ENCODE peak calls at places on chromosome 18, in six cellular contexts. G is A549, L is H9, Q is tibial artery, V is left ventricle myocardium inferior, S is AG10803. I is an unnamed sample.

GRCh38 chr18:62183578-62184195 is 3.2 kb downstream of the PIGN start:
- DNase-seq in L (no peak), Q (no peak), G (peak; percentile 52), V (no peak), S (peak; percentile 64), I (no peak)

GRCh38 chr18:24913507-24914147 is 438.3 kb downstream of the ZNF521 start:
- DNase-seq in Q (no peak), L (no peak), V (no peak), S (peak; percentile 52), G (no peak), I (no peak)

GRCh38 chr18:43587538-43588153 is 310.4 kb upstream of the SYT4 start:
- DNase-seq in V (no peak), G (peak; percentile 17), Q (no peak), L (no peak), S (peak; percentile 45), I (peak; percentile 74)

GRCh38 chr18:80154293-80154692 is 45.2 kb downstream of the ADNP2 start:
- DNase-seq in Q (no peak), L (peak; percentile 50), S (no peak), V (no peak), G (peak; percentile 42), I (peak; percentile 57)

GRCh38 chr18:48828713-48829442 is 121.9 kb downstream of the SMAD7 start:
- DNase-seq in Q (peak; percentile 72), S (no peak), V (no peak), L (peak; percentile 34), G (no peak), I (peak; percentile 47)

GRCh38 chr18:11322006-11322405 is 172.6 kb upstream of the PIEZO2 start:
- DNase-seq in S (no peak), L (no peak), V (no peak), Q (no peak), G (no peak), I (no peak)

GRCh38 chr18:70086085-70086484 is 119.4 kb downstream of the RTTN start:
- DNase-seq in V (no peak), L (no peak), G (no peak), S (no peak), Q (no peak), I (no peak)

GRCh38 chr18:57915848-57916596 is 112.9 kb upstream of the ATP8B1 start:
- DNase-seq in L (no peak), G (no peak), Q (no peak), V (no peak), S (no peak), I (no peak)

GRCh38 chr18:22223263-22223960 is 54.0 kb downstream of the GATA6 start:
- DNase-seq in G (peak; percentile 84), L (peak; percentile 62), Q (peak; percentile 95), S (peak; percentile 73), V (peak; percentile 77), I (no peak)

GRCh38 chr18:42807852-42808251 is 307.6 kb downstream of the RIT2 start:
- DNase-seq in Q (no peak), S (no peak), V (no peak), L (no peak), G (no peak), I (no peak)

GRCh38 chr18:76465630-76466409 is 29.2 kb downstream of the ZNF516 start:
- DNase-seq in V (no peak), Q (no peak), G (no peak), L (no peak), S (no peak), I (peak; percentile 42)

GRCh38 chr18:23528580-23529472 is 25.5 kb downstream of the RMC1 start:
- DNase-seq in Q (peak; percentile 73), V (peak; percentile 52), L (no peak), S (peak; percentile 84), G (no peak), I (peak; percentile 81)

GRCh38 chr18:62107881-62108280 is 79.0 kb downstream of the PIGN start:
- DNase-seq in G (no peak), Q (no peak), V (no peak), S (no peak), L (no peak), I (no peak)

GRCh38 chr18:59094569-59094968 is 45.1 kb upstream of the SEC11C start:
- DNase-seq in G (no peak), Q (no peak), L (no peak), S (no peak), V (no peak), I (peak; percentile 47)

GRCh38 chr18:59093668-59094067 is 46.0 kb upstream of the SEC11C start:
- DNase-seq in V (no peak), L (no peak), S (no peak), Q (no peak), G (no peak), I (no peak)

GRCh38 chr18:59101830-59102414 is 37.8 kb upstream of the SEC11C start:
- DNase-seq in V (no peak), Q (no peak), S (no peak), G (no peak), L (no peak), I (no peak)

GRCh38 chr18:59091204-59091603 is 48.5 kb upstream of the SEC11C start:
- DNase-seq in L (no peak), G (no peak), S (no peak), Q (no peak), V (no peak), I (no peak)

DNA sequence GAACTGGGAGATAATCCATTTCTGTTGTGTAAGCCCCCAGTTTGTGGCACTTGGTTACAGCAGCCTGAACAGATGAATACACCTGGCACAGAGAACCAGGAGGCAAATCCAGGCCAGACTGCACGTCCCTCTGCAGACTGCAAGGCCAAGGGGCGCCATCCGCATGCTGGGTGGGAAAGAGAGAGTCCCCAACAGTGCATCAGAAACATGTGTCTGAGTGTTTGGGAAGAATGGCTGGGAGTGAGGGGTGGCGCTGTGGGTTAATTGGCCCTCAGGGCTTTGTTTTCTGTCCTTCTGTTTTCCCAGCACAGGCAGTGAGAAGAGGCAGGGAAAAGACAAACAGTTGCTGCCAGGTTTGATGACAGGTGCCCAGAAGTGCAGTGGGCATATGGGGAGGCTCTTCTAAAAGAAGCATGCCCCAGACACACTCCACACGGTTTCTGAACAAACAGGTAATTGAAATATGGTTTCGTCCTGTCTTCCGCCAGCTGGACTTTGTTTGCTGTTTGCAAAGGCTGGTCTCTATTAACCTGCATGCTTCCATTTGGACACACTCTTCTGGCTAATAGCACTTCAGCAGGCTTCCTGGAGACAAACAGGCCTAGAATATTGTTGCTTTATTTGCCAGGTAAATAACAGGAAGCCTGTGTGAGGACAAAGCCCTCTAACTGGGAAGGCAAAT is 43.4 kb upstream of the SEC11C start:
- DNase-seq in Q (no peak), S (no peak), L (peak; percentile 82), G (no peak), V (no peak), I (no peak)
- TF ChIP-seq CTCF in Q (no peak), S (no peak), L (peak; percentile 58), G (no peak), V (no peak), I (no peak)

DNA sequence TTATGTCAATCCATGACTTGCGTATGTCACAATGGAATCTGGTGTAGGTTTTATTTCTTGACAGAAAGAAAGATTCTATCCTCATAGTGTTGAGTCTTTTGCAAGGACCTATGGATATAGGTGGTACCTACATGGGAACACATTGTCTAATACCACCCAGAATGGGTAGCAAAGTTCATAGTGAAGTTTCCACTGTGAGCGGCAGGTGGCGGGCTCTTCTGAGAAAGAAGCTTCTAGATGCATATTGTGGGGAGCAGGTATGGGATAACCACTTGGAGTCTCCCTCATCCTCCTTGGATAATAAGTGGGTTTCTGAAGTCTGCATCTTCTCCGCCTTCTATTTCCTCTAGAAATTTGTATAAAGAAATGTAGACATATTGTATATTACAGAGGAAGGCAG is 44.9 kb downstream of the LINC00305 start:
- DNase-seq in S (no peak), G (no peak), V (no peak), Q (no peak), L (peak; percentile 34), I (no peak)
- TF ChIP-seq CTCF in S (peak; percentile 13), G (peak; percentile 18), V (no peak), Q (no peak), L (peak; percentile 61), I (no peak)

DNA sequence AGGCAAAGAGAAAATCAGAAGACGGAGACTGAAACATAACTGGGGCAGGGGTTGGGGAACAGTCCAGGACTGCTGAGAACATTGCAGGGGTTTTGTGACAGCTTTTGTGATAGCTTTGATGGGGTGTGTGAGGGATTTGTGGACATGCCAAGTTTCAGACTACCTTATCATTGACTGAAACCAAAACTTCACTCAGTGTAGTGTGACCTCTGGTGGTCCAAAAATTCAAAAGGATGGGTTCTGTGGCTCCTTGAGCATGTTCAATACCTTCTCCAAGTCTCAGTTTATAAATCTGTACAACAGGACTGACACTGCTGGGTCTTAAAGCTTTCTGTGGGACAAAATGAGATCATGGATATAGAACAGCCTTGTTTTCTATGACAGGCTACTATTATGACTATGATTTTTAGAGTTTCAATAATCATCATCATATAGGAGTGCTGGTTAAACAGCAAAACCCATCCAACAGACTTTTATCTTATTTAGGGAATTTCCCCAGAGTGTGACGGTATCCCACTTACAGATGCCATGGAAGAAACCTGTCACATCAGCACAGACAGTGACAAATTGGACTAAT is 259.2 kb upstream of the SLC14A2 start:
- DNase-seq in V (no peak), L (no peak), S (no peak), Q (no peak), G (no peak), I (no peak)
- TF ChIP-seq CTCF in V (peak; percentile 44), L (no peak), S (no peak), Q (no peak), G (no peak), I (peak; percentile 18)

GRCh38 chr18:56309104-56309503 is 329.3 kb downstream of the TXNL1 start:
- DNase-seq in Q (no peak), G (no peak), S (no peak), V (no peak), L (no peak), I (no peak)

GRCh38 chr18:56315363-56315762 is 323.0 kb downstream of the TXNL1 start:
- DNase-seq in L (no peak), G (no peak), Q (no peak), V (no peak), S (peak; percentile 67), I (no peak)

GRCh38 chr18:56312554-56312953 is 325.8 kb downstream of the TXNL1 start:
- DNase-seq in Q (no peak), V (no peak), L (no peak), S (no peak), G (no peak), I (no peak)

GRCh38 chr18:56316727-56317126 is 321.7 kb downstream of the TXNL1 start:
- DNase-seq in Q (no peak), V (no peak), S (no peak), G (no peak), L (no peak), I (no peak)

DNA sequence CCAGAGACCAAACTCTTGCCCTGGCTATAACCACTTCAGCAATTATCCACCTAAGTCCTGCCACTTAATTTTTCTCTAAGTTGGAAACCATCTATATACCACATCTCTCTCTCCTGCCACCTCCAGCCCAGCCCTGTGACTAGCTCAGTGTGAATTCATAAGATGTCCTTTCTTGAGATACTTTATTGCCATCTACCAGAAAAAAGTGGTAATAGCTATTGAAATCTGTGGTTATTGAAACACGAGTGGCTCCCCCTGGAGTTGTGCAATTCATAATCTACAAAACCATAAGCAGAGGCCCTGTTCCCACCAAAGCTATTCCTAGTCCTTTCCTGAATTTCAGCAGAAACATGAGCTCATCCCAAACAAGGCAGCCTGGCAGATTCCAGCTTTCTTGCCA is 324.0 kb downstream of the TXNL1 start:
- DNase-seq in S (peak; percentile 45), G (peak; percentile 10), L (no peak), V (no peak), Q (no peak), I (no peak)
- TF ChIP-seq CTCF in S (peak; percentile 28), G (no peak), L (no peak), V (no peak), Q (no peak), I (peak; percentile 51)